ENCODE peak calls at places on chromosomes 13 and 19, in nine cellular contexts. O is IMR-90; Z is left lung; T is right atrium auricular region; Q is upper lobe of right lung; H is CD8-positive, alpha-beta T cell; R is spleen; S is uterus; P is fibroblast of lung. G is an unnamed sample. For H3K4me1, the result is how much of the 10 kb centered on the place peaks cover.

GRCh38 chr13:76882431-76882830 is 3.8 kb downstream of the KCTD12 start:
- DNase-seq in O (no peak), Z (no peak), T (no peak), Q (no peak), H (no peak), R (no peak), S (no peak), P (peak), G (no peak)

GRCh38 chr13:30705672-30706071 is 29.7 kb upstream of the ALOX5AP start:
- DNase-seq in O (no peak), Z (no peak), T (no peak), Q (no peak), H (no peak), R (no peak), S (no peak), P (no peak), G (no peak)

GRCh38 chr19:3544742-3545668 is 6.0 kb downstream of the TEKTIP1 start:
- DNase-seq in O (peak), Z (peak), T (peak), Q (peak), H (peak), R (peak), S (peak), P (no peak), G (peak)

GRCh38 chr13:88649855-88650254 is 978.7 kb downstream of the SLITRK5 start:
- DNase-seq in O (no peak), Z (no peak), T (no peak), Q (no peak), H (no peak), R (no peak), S (no peak), P (no peak), G (no peak)

GRCh38 chr13:50616101-50616500 is 227.4 kb downstream of the DLEU7 start:
- DNase-seq in O (peak), Z (no peak), T (no peak), Q (no peak), H (no peak), R (no peak), S (no peak), P (peak), G (no peak)

GRCh38 chr19:35720648-35721047 is 2.8 kb downstream of the KMT2B start:
- DNase-seq in O (no peak), Z (no peak), T (no peak), Q (no peak), H (no peak), R (no peak), S (no peak), P (no peak), G (peak)

GRCh38 chr19:18869781-18870530 is 26.0 kb downstream of the CERS1 start:
- DNase-seq in O (no peak), Z (peak), T (no peak), Q (no peak), H (no peak), R (peak), S (no peak), P (no peak), G (no peak)

GRCh38 chr13:50684366-50684765 is 159.1 kb downstream of the DLEU7 start:
- DNase-seq in O (no peak), Z (no peak), T (no peak), Q (no peak), H (no peak), R (no peak), S (no peak), P (no peak), G (no peak)

GRCh38 chr19:35555301-35556005 is 8.0 kb downstream of the ATP4A start:
- DNase-seq in O (peak), Z (no peak), T (no peak), Q (no peak), H (no peak), R (peak), S (no peak), P (peak), G (no peak)

GRCh38 chr19:17931532-17932191 is 1.2 kb upstream of the CCDC124 start:
- DNase-seq in O (no peak), Z (no peak), T (no peak), Q (no peak), H (no peak), R (no peak), S (no peak), P (peak), G (no peak)

GRCh38 chr19:58328999-58329398 is 2.2 kb downstream of the ZSCAN22 start:
- DNase-seq in O (no peak), Z (no peak), T (no peak), Q (no peak), H (no peak), R (no peak), S (no peak), P (no peak), G (no peak)

GRCh38 chr13:79393564-79394249 is 12.3 kb downstream of the RBM26 start:
- DNase-seq in O (no peak), Z (no peak), T (no peak), Q (no peak), H (peak), R (peak), S (no peak), P (no peak), G (no peak)

GRCh38 chr13:75178436-75178835 is 303.5 kb downstream of the TBC1D4 start:
- DNase-seq in O (no peak), Z (no peak), T (no peak), Q (no peak), H (no peak), R (no peak), S (no peak), P (no peak), G (no peak)

GRCh38 chr13:89740994-89741678 is 1606.4 kb upstream of the MIR17HG start:
- DNase-seq in O (no peak), Z (peak), T (no peak), Q (peak), H (no peak), R (peak), S (no peak), P (no peak), G (no peak)

GRCh38 chr13:46295531-46296464 is 84.1 kb downstream of the LRRC63 start:
- DNase-seq in O (peak), Z (no peak), T (peak), Q (no peak), H (peak), R (no peak), S (no peak), P (peak), G (peak)

GRCh38 chr19:48393559-48394330 is at the start of gene GRIN2D:
- DNase-seq in O (peak), Z (peak), T (no peak), Q (no peak), H (peak), R (no peak), S (no peak), P (peak), G (no peak)

GRCh38 chr19:2634228-2634951 is 68.1 kb downstream of the GNG7 start:
- DNase-seq in O (no peak), Z (peak), T (peak), Q (peak), H (no peak), R (peak), S (no peak), P (no peak), G (peak)

GRCh38 chr19:39303373-39304184 is 7.4 kb downstream of the IFNL1 start:
- DNase-seq in O (no peak), Z (no peak), T (no peak), Q (no peak), H (no peak), R (peak), S (no peak), P (no peak), G (no peak)

GRCh38 chr13:41032646-41033396 is 13.7 kb upstream of the ELF1 start:
- DNase-seq in O (no peak), Z (no peak), T (no peak), Q (no peak), H (no peak), R (no peak), S (no peak), P (no peak), G (no peak)

GRCh38 chr19:54254195-54254906 is 2.7 kb downstream of the LILRB5 start:
- DNase-seq in O (no peak), Z (no peak), T (peak), Q (no peak), H (no peak), R (no peak), S (no peak), P (no peak), G (no peak)

GRCh38 chr19:36771275-36772231 is 1.1 kb downstream of the ZNF850 start:
- DNase-seq in O (peak), Z (no peak), T (peak), Q (no peak), H (no peak), R (peak), S (peak), P (peak), G (peak)

GRCh38 chr13:102040812-102041211 is 361.0 kb downstream of the FGF14 start:
- DNase-seq in O (no peak), Z (no peak), T (no peak), Q (no peak), H (no peak), R (no peak), S (no peak), P (no peak), G (no peak)

GRCh38 chr19:40610396-40611064 is 9.4 kb downstream of the LTBP4 start:
- DNase-seq in O (no peak), Z (peak), T (no peak), Q (peak), H (peak), R (peak), S (no peak), P (no peak), G (peak)

GRCh38 chr19:41767105-41767504 is 11.8 kb downstream of the CEACAM6 start:
- DNase-seq in O (no peak), Z (no peak), T (no peak), Q (no peak), H (no peak), R (no peak), S (no peak), P (no peak), G (no peak)

GRCh38 chr19:37654525-37654832 is 786 bp downstream of the ZFP30 start:
- DNase-seq in O (peak), Z (no peak), T (no peak), Q (no peak), H (no peak), R (no peak), S (no peak), P (peak), G (no peak)

GRCh38 chr13:31957772-31958171 is 73.8 kb upstream of the FRY start:
- DNase-seq in O (no peak), Z (no peak), T (no peak), Q (no peak), H (no peak), R (no peak), S (no peak), P (no peak), G (no peak)
- TF ChIP-seq CTCF in O (no peak), Z (no peak), T (no peak), Q (no peak), H (no peak), R (no peak), S (no peak), P (no peak), G (no peak)

GRCh38 chr13:110392510-110393233 is 85.6 kb downstream of the COL4A2 start:
- DNase-seq in O (peak), Z (no peak), T (no peak), Q (no peak), H (no peak), R (no peak), S (no peak), P (peak), G (no peak)
- H3K4me1 ChIP-seq in O (under half), Z (under half), T (under half), Q (under half), H (under half), R (under half), S (under half), P (half or more), G (under half)

GRCh38 chr19:56837492-56837891 is 3.0 kb downstream of the PEG3 start:
- DNase-seq in O (no peak), Z (peak), T (peak), Q (peak), H (no peak), R (peak), S (peak), P (no peak), G (peak)
- TF ChIP-seq CTCF in O (no peak), Z (peak), T (peak), Q (peak), H (no peak), R (peak), S (peak), P (no peak), G (peak)

GRCh38 chr13:98475521-98475920 is 101.4 kb downstream of the STK24 start:
- DNase-seq in O (no peak), Z (peak), T (no peak), Q (peak), H (no peak), R (no peak), S (no peak), P (no peak), G (no peak)
- H3K4me1 ChIP-seq in O (under half), Z (half or more), T (under half), Q (under half), H (under half), R (half or more), S (under half), P (under half), G (half or more)

DNA sequence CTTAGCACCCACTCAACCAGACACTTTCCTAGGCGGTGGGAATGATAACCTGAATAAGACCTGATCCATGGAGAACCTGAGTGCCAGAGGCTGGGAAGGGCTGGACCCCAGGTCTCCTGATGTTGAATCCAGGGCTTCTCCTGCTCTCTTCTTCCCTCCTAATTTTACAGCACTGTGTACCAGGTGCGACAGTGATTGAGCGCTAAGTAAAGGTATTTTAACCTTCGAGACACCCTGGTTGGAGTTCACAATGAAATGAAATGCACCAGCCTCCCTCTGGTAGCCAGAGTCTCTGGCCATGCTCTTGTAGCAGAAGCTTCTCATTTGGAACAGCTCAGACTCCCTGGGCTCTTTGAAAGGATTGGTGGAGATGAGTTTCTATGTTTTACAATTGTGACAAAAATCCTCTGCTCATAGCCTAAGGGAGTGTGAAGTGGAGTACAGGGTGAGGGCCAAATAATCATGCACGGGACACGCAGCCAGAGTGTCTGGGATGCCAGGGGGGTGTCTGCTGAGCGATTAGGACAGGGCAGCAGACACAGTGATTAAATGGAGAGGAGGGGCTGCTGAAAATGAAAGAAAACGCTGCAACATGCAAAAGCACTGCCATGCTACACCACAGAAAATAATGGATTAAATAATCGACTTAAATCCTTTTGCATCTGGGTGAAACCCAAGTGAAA is 83.7 kb downstream of the FAM216B start:
- DNase-seq in O (no peak), Z (peak), T (no peak), Q (no peak), H (no peak), R (no peak), S (no peak), P (no peak), G (no peak)
- TF ChIP-seq CTCF in O (no peak), Z (no peak), T (no peak), Q (no peak), H (no peak), R (no peak), S (no peak), P (no peak), G (no peak)